ENCODE peak calls at places on chromosome 16, in seven cellular contexts. K, V, E, Z, T, R and O are unnamed samples.

GRCh38 chr16:20889625-20890275 is 10.4 kb downstream of the DCUN1D3 start:
- DNase-seq in Z (no peak), T (no peak), R (no peak), E (no peak), V (no peak), K (no peak), O (no peak)

GRCh38 chr16:14368399-14368798 is 261.7 kb downstream of the PARN start:
- DNase-seq in V (no peak), K (no peak), R (no peak), E (no peak), Z (no peak), T (no peak), O (no peak)

GRCh38 chr16:77406680-77407079 is 28.2 kb downstream of the ADAMTS18 start:
- DNase-seq in T (no peak), Z (peak; percentile 8), K (no peak), E (no peak), V (peak; percentile 32), R (no peak), O (no peak)

GRCh38 chr16:80931985-80932720 is 74.5 kb downstream of the CMC2 start:
- DNase-seq in E (no peak), K (peak; percentile 72), Z (peak; percentile 12), T (peak; percentile 73), R (no peak), V (peak; percentile 50), O (peak; percentile 38)

GRCh38 chr16:48112603-48113400 is 43.0 kb downstream of the ABCC12 start:
- DNase-seq in R (no peak), E (no peak), V (no peak), Z (no peak), K (no peak), T (no peak), O (no peak)

GRCh38 chr16:81204794-81205680 is 33.5 kb upstream of the BCO1 start:
- DNase-seq in V (peak; percentile 72), K (peak; percentile 59), Z (peak; percentile 36), R (no peak), E (no peak), T (no peak), O (peak; percentile 67)

GRCh38 chr16:78973041-78973440 is 627.5 kb downstream of the MAF start:
- DNase-seq in K (no peak), T (no peak), V (no peak), Z (no peak), R (no peak), E (no peak), O (no peak)

GRCh38 chr16:57409065-57409464 is 4.5 kb downstream of the CCL17 start:
- DNase-seq in Z (no peak), T (no peak), E (no peak), K (no peak), V (no peak), R (no peak), O (no peak)

GRCh38 chr16:66740010-66740409 is 11.4 kb downstream of the DYNC1LI2 start:
- DNase-seq in Z (peak; percentile 23), V (peak; percentile 49), R (no peak), T (no peak), K (peak; percentile 75), E (no peak), O (peak; percentile 60)

GRCh38 chr16:57998484-57998883 is 2.0 kb downstream of the ZNF319 start:
- DNase-seq in R (no peak), E (no peak), Z (peak; percentile 81), V (peak; percentile 14), K (no peak), T (peak; percentile 86), O (no peak)

GRCh38 chr16:25291580-25291979 is 33.9 kb upstream of the ZKSCAN2 start:
- DNase-seq in E (no peak), T (no peak), K (no peak), R (no peak), V (no peak), Z (no peak), O (no peak)

GRCh38 chr16:12655530-12655929 is 148.2 kb downstream of the CPPED1 start:
- DNase-seq in R (no peak), T (no peak), Z (no peak), K (no peak), E (no peak), V (no peak), O (no peak)

DNA sequence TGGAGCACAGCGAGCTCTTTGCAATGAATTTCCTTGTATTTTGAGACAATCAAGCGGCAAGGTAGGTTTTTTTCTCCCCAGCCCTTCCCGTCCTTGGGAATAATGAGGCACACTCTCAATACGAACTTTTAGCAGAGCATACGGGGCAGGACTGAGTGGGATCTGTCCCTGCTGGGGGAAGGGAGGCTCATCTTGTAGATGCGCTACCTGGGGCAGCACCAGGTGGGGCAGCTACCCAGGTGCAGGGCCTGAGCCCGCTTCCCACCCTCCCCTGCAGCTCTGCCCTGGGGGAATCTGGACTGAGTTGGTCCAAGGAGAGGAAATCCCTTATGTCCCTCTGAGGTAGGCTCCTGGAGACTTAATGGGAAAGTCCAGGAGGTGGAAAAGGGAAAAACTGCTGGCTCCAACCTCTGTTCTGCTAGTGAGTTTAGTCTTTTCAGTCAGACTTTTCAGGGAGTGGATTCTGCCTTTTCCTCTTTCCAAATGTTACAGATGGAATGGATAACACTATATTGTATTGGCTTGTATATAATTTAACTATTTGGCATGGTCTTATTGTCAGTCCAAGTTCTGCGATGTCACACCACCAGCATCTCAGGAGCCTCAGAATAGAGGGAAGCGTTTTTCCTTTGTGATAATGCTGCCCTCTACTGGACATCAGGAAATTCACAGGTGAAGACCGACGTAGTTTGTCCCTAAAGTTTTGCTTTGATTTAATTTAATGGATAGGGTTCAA is 9.6 kb upstream of the CES1 start:
- DNase-seq in R (no peak), Z (peak; percentile 16), E (no peak), V (peak; percentile 61), T (no peak), K (peak; percentile 74), O (peak; percentile 59)
- TF ChIP-seq CTCF in R (peak; percentile 71), Z (peak; percentile 68), E (peak; percentile 80), V (peak; percentile 65), T (peak; percentile 70), K (peak; percentile 80), O (peak; percentile 44)

DNA sequence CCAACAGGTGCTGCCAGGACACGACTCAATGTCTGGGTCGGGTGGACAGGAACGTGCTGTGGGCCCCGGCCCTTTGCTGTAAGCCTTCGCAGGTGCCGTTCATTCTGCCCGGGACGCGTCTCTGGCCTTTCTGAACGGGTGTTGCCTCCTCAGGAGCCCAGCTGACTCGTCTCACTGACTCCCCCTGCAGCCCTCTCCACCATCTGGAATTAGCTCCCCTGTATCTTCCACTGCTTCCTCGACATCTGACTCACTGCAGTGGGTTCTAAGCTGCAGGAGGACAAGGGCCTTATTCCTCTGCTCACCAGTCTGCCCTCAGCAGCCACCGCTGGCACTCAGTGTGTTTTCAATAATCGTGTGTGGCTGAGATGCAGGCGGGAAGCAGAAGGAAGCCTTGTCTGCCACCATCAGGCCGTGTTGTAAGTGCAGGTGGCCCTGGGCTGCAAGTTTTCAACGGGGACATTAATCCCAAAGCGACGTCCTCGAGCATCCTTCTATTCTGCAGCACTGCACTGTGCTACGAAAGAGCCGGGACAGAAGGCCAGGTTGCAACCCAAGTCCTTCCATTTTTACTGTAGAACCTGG is 256.2 kb downstream of the FOXL1 start:
- DNase-seq in E (no peak), R (no peak), K (peak; percentile 71), Z (no peak), V (peak; percentile 67), T (no peak), O (no peak)
- TF ChIP-seq CTCF in E (peak; percentile 54), R (no peak), K (peak; percentile 54), Z (peak; percentile 14), V (peak; percentile 6), T (no peak), O (no peak)

GRCh38 chr16:2487903-2488531 is 13.1 kb downstream of the TBC1D24 start:
- DNase-seq in Z (no peak), R (no peak), K (no peak), V (no peak), E (no peak), T (no peak), O (no peak)

GRCh38 chr16:2485811-2486507 is 11.0 kb downstream of the TBC1D24 start:
- DNase-seq in R (no peak), T (no peak), Z (no peak), V (no peak), E (no peak), K (no peak), O (no peak)

GRCh38 chr16:2484898-2485508 is 10.1 kb downstream of the TBC1D24 start:
- DNase-seq in T (no peak), V (no peak), R (no peak), Z (no peak), K (no peak), E (no peak), O (no peak)

GRCh38 chr16:2487517-2487842 is 12.6 kb downstream of the TBC1D24 start:
- DNase-seq in E (no peak), K (no peak), V (no peak), T (no peak), R (no peak), Z (no peak), O (no peak)

DNA sequence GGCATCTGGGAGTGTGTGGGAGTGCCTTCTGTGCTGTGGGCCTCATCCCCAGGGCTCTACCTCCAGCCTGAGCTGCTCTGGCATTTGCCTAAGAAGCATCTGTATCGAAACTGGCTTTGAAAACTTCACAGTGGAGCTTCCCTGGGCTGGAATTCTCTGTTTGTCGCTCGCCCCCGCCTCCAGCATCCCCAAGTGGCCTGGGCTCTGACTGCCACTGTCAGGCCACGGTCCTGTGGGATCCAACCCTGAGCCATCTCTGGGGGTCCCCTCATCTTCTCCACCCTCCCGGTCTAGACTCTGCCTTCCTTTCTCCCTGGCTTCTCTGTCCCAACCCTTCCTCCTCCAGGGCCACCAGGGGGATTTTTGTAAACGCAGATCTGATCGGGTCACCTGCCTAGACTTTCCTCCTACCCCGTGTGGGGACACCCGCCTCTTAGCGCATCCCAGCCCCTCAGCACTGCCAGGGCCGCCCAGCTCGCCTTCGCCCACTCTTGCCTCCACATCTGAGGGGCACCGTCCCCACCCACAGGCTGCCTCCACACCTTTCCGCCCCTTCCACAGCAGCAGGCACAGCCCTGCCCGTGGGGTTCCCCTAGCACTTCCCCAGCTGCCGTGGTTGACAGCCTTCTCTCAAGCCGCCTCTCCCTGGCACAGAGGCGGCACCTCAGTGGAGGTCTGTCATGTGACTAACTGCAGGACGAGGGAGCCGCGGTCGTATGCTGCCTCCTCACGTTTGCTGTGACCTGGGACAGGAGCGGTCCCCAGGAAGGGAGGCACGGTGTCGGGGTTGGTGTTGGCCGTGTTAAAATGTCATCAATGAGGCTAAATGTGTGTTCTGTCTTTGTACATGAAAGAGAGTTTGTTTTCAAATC is 12.0 kb downstream of the TBC1D24 start:
- DNase-seq in V (no peak), E (no peak), K (peak; percentile 52), T (peak; percentile 88), Z (no peak), R (peak; percentile 45), O (peak; percentile 85)
- TF ChIP-seq CTCF in V (no peak), E (no peak), K (no peak), T (peak; percentile 28), Z (peak; percentile 43), R (no peak), O (peak; percentile 40)

GRCh38 chr16:85444879-85445778 is 168.0 kb upstream of the GSE1 start:
- DNase-seq in K (peak; percentile 42), E (no peak), R (no peak), Z (no peak), T (no peak), V (no peak), O (no peak)
- TF ChIP-seq CTCF in K (no peak), E (no peak), R (no peak), Z (no peak), T (no peak), V (no peak), O (no peak)

GRCh38 chr16:56005958-56006357 is 130.8 kb upstream of the CES5A start:
- DNase-seq in T (no peak), R (no peak), V (no peak), K (no peak), Z (no peak), E (no peak), O (no peak)
- TF ChIP-seq CTCF in T (no peak), R (no peak), V (no peak), K (no peak), Z (no peak), E (no peak), O (no peak)